ENCODE peak calls at places on chromosomes 1 and 21, in four cellular contexts. P is immature natural killer cell, I is activated B cell treated with CpG ODN at 0.5 μM for 24 hours, G is HT1080. V is an unnamed sample.

GRCh38 chr1:86069757-86070145 is 86.8 kb downstream of the COL24A1 start:
- DNase-seq in P (no peak), I (no peak), G (no peak), V (peak; percentile 3)

GRCh38 chr1:20665736-20666135 is 4.6 kb upstream of the DDOST start:
- DNase-seq in P (no peak), I (no peak), G (no peak), V (no peak)

GRCh38 chr1:247535402-247535801 is 838 bp downstream of the OR2C3 start:
- DNase-seq in P (no peak), I (no peak), G (no peak), V (no peak)

GRCh38 chr1:7521803-7522202 is 249.3 kb upstream of the VAMP3 start:
- DNase-seq in P (no peak), I (no peak), G (peak; percentile 23), V (no peak)

GRCh38 chr21:41830145-41830707 is 48.9 kb downstream of the PRDM15 start:
- DNase-seq in P (no peak), I (no peak), G (no peak), V (no peak)

GRCh38 chr1:110412576-110412975 is 5.1 kb upstream of the LAMTOR5 start:
- DNase-seq in P (peak; percentile 26), I (peak; percentile 56), G (peak; percentile 77), V (peak; percentile 58)

GRCh38 chr1:172270605-172271004 is 149.9 kb upstream of the C1orf105 start:
- DNase-seq in P (no peak), I (no peak), G (no peak), V (no peak)

GRCh38 chr21:42614391-42614790 is 39.0 kb upstream of the PDE9A start:
- DNase-seq in P (peak; percentile 22), I (no peak), G (no peak), V (peak; percentile 13)

GRCh38 chr1:89519779-89520358 is 4.8 kb upstream of the LRRC8B start:
- DNase-seq in P (peak; percentile 26), I (no peak), G (no peak), V (peak; percentile 22)

GRCh38 chr1:65068202-65069011 is 79.6 kb upstream of the AK4 start:
- DNase-seq in P (peak; percentile 55), I (no peak), G (peak; percentile 10), V (peak; percentile 28)

GRCh38 chr1:11800391-11800755 is 5.4 kb downstream of the MTHFR start:
- DNase-seq in P (no peak), I (no peak), G (no peak), V (no peak)

GRCh38 chr1:68363346-68363745 is 86.4 kb downstream of the RPE65 start:
- DNase-seq in P (no peak), I (no peak), G (no peak), V (peak; percentile 30)

GRCh38 chr1:228096416-228097332 is 6.5 kb downstream of the C1orf35 start:
- DNase-seq in P (no peak), I (no peak), G (no peak), V (no peak)

GRCh38 chr1:205594846-205595245 is 37.0 kb downstream of the ELK4 start:
- DNase-seq in P (no peak), I (no peak), G (no peak), V (no peak)

GRCh38 chr1:29290414-29290980 is 54.2 kb downstream of the PTPRU start:
- DNase-seq in P (no peak), I (no peak), G (no peak), V (no peak)

GRCh38 chr1:112058815-112059450 is 69.5 kb upstream of the KCND3 start:
- DNase-seq in P (no peak), I (no peak), G (no peak), V (peak; percentile 38)

GRCh38 chr21:28311776-28312175 is 680.9 kb downstream of the LTN1 start:
- DNase-seq in P (no peak), I (no peak), G (peak; percentile 20), V (no peak)

GRCh38 chr1:25804244-25804963 is 4.4 kb downstream of the SELENON start:
- DNase-seq in P (no peak), I (no peak), G (no peak), V (no peak)

GRCh38 chr1:181263444-181263843 is 174.9 kb downstream of the IER5 start:
- DNase-seq in P (no peak), I (no peak), G (no peak), V (no peak)

GRCh38 chr1:4613606-4614370 is 40.6 kb upstream of the AJAP1 start:
- DNase-seq in P (no peak), I (no peak), G (no peak), V (no peak)

GRCh38 chr1:173162601-173163000 is 44.5 kb downstream of the TNFSF4 start:
- DNase-seq in P (no peak), I (no peak), G (no peak), V (peak; percentile 26)

GRCh38 chr21:38377165-38378093 is 120.6 kb downstream of the KCNJ15 start:
- DNase-seq in P (no peak), I (no peak), G (no peak), V (no peak)

GRCh38 chr1:244231572-244232315 is 180.7 kb downstream of the ZBTB18 start:
- DNase-seq in P (no peak), I (no peak), G (no peak), V (peak; percentile 21)

GRCh38 chr21:42739061-42739931 is 85.9 kb downstream of the PDE9A start:
- DNase-seq in P (no peak), I (no peak), G (no peak), V (no peak)

GRCh38 chr21:20647603-20648002 is 350.6 kb upstream of the NCAM2 start:
- DNase-seq in P (no peak), I (no peak), G (peak; percentile 82), V (no peak)

GRCh38 chr1:225866061-225866844 is 15.9 kb downstream of the TMEM63A start:
- DNase-seq in P (peak; percentile 58), I (no peak), G (peak; percentile 96), V (no peak)

GRCh38 chr1:31666290-31666963 is 21.8 kb upstream of the PEF1 start:
- DNase-seq in P (no peak), I (no peak), G (peak; percentile 38), V (peak; percentile 74)

GRCh38 chr1:192747305-192747704 is 61.5 kb upstream of the RGS2 start:
- DNase-seq in P (no peak), I (no peak), G (peak; percentile 51), V (peak; percentile 5)

GRCh38 chr21:17463441-17463840 is 49.4 kb upstream of the CXADR start:
- DNase-seq in P (no peak), I (no peak), G (peak; percentile 29), V (peak; percentile 71)

GRCh38 chr1:226635456-226635941 is 86.9 kb downstream of the STUM start:
- DNase-seq in P (no peak), I (peak; percentile 16), G (no peak), V (peak; percentile 59)

GRCh38 chr21:41845310-41846032 is 33.7 kb downstream of the PRDM15 start:
- DNase-seq in P (no peak), I (no peak), G (no peak), V (no peak)

GRCh38 chr1:28537457-28538199 is 15.3 kb upstream of the TRNAU1AP start:
- DNase-seq in P (no peak), I (no peak), G (no peak), V (no peak)

GRCh38 chr1:173405758-173406344 is 71.3 kb upstream of the PRDX6 start:
- DNase-seq in P (no peak), I (no peak), G (peak; percentile 47), V (peak; percentile 86)

GRCh38 chr1:203426870-203427269 is 48.7 kb upstream of the PRELP start:
- DNase-seq in P (no peak), I (no peak), G (no peak), V (no peak)